ENCODE peak calls at places on chromosomes 6 and 20, in six cellular contexts. K is activated T-cell treated with anti-CD3 and anti-CD28 coated beads for 1 hour, J is natural killer cell, V is NCI-H524 treated with DMSO at 0.1 percent for 48 hours, N is PC-3, B is iPS-NIHi11. O is an unnamed sample.

GRCh38 chr6:87291879-87292278 is 30.5 kb upstream of the SMIM8 start:
- DNase-seq in K (no peak), J (no peak), V (no peak), N (peak; percentile 69), B (peak; percentile 18), O (no peak)

GRCh38 chr6:144395014-144395413 is 109.9 kb downstream of the UTRN start:
- DNase-seq in K (no peak), J (no peak), V (no peak), N (peak; percentile 55), B (no peak), O (no peak)

GRCh38 chr6:137970368-137970767 is 103.3 kb downstream of the TNFAIP3 start:
- DNase-seq in K (no peak), J (no peak), V (no peak), N (no peak), B (no peak), O (peak; percentile 5)

GRCh38 chr6:126753616-126754015 is 364.9 kb upstream of the RSPO3 start:
- DNase-seq in K (no peak), J (no peak), V (no peak), N (no peak), B (no peak), O (no peak)

GRCh38 chr6:95228636-95229035 is 348.7 kb upstream of the MANEA start:
- DNase-seq in K (no peak), J (no peak), V (no peak), N (no peak), B (no peak), O (peak; percentile 7)

GRCh38 chr6:83413068-83413467 is 17.8 kb downstream of the ME1 start:
- DNase-seq in K (no peak), J (no peak), V (no peak), N (no peak), B (no peak), O (no peak)

GRCh38 chr6:126372626-126373025 is 32.7 kb downstream of the CENPW start:
- DNase-seq in K (no peak), J (no peak), V (no peak), N (no peak), B (no peak), O (no peak)

GRCh38 chr6:166387642-166388325 is 5.0 kb upstream of the MPC1 start:
- DNase-seq in K (no peak), J (no peak), V (no peak), N (no peak), B (no peak), O (no peak)

GRCh38 chr20:63889241-63890200 is 5.4 kb upstream of the DNAJC5 start:
- DNase-seq in K (no peak), J (no peak), V (no peak), N (peak; percentile 63), B (no peak), O (no peak)

GRCh38 chr6:3324262-3324942 is 65.7 kb downstream of the PSMG4 start:
- DNase-seq in K (no peak), J (no peak), V (no peak), N (peak; percentile 87), B (no peak), O (no peak)

GRCh38 chr6:30990422-30991086 is 7.0 kb downstream of the MUC21 start:
- DNase-seq in K (no peak), J (no peak), V (no peak), N (no peak), B (no peak), O (no peak)

GRCh38 chr6:169340395-169340794 is 86.7 kb upstream of the THBS2 start:
- DNase-seq in K (no peak), J (no peak), V (no peak), N (peak; percentile 69), B (no peak), O (no peak)

GRCh38 chr6:145318952-145319351 is 416.4 kb downstream of the EPM2A start:
- DNase-seq in K (no peak), J (no peak), V (no peak), N (no peak), B (no peak), O (no peak)

GRCh38 chr20:12177657-12178293 is 260.1 kb downstream of the BTBD3 start:
- DNase-seq in K (no peak), J (no peak), V (no peak), N (peak; percentile 56), B (no peak), O (no peak)

GRCh38 chr6:139698526-139699182 is 324.2 kb upstream of the CITED2 start:
- DNase-seq in K (no peak), J (no peak), V (no peak), N (no peak), B (no peak), O (no peak)

GRCh38 chr6:44222486-44222986 is 859 bp upstream of the SLC29A1 start:
- DNase-seq in K (no peak), J (no peak), V (no peak), N (no peak), B (peak; percentile 43), O (no peak)

O was measured in mesendoderm.